ENCODE peak calls at places on chromosomes 13 and 19, in eight cellular contexts. X, Q, G, A, T, K, W and S are unnamed samples. For H3K4me1, the result is how much of the 10 kb centered on the place peaks cover.

GRCh38 chr19:1247747-1248453 is 483 bp upstream of the MIDN start:
- DNase-seq in X (peak), Q (peak), G (peak), A (no peak), T (no peak), K (peak), W (peak), S (peak)

GRCh38 chr19:16200038-16200775 is 2.5 kb downstream of the AP1M1 start:
- DNase-seq in X (no peak), Q (no peak), G (peak), A (no peak), T (no peak), K (no peak), W (no peak), S (no peak)

GRCh38 chr13:32031025-32031814 is at the start of gene FRY:
- DNase-seq in X (peak), Q (peak), G (peak), A (peak), T (peak), K (peak), W (peak), S (peak)

GRCh38 chr13:83878691-83879410 is 3.4 kb downstream of the SLITRK1 start:
- DNase-seq in X (peak), Q (no peak), G (no peak), A (no peak), T (no peak), K (no peak), W (no peak), S (no peak)

GRCh38 chr19:42794751-42795150 is 29.3 kb upstream of the PSG8 start:
- DNase-seq in X (no peak), Q (no peak), G (no peak), A (no peak), T (no peak), K (no peak), W (no peak), S (no peak)

GRCh38 chr19:56927294-56927693 is 86.8 kb upstream of the PEG3 start:
- DNase-seq in X (no peak), Q (no peak), G (no peak), A (no peak), T (no peak), K (no peak), W (no peak), S (no peak)

GRCh38 chr13:76677047-76677446 is 209.2 kb downstream of the KCTD12 start:
- DNase-seq in X (no peak), Q (peak), G (peak), A (no peak), T (no peak), K (peak), W (peak), S (no peak)

GRCh38 chr19:29365836-29366417 is 153.0 kb upstream of the UQCRFS1 start:
- DNase-seq in X (no peak), Q (no peak), G (no peak), A (no peak), T (no peak), K (no peak), W (no peak), S (no peak)

GRCh38 chr19:12656899-12657571 is 9.5 kb downstream of the MAN2B1 start:
- DNase-seq in X (no peak), Q (no peak), G (no peak), A (no peak), T (no peak), K (no peak), W (no peak), S (no peak)
- H3K4me3 ChIP-seq in X (no peak), Q (no peak), G (no peak), A (no peak), T (no peak), K (no peak), W (no peak), S (no peak)

DNA sequence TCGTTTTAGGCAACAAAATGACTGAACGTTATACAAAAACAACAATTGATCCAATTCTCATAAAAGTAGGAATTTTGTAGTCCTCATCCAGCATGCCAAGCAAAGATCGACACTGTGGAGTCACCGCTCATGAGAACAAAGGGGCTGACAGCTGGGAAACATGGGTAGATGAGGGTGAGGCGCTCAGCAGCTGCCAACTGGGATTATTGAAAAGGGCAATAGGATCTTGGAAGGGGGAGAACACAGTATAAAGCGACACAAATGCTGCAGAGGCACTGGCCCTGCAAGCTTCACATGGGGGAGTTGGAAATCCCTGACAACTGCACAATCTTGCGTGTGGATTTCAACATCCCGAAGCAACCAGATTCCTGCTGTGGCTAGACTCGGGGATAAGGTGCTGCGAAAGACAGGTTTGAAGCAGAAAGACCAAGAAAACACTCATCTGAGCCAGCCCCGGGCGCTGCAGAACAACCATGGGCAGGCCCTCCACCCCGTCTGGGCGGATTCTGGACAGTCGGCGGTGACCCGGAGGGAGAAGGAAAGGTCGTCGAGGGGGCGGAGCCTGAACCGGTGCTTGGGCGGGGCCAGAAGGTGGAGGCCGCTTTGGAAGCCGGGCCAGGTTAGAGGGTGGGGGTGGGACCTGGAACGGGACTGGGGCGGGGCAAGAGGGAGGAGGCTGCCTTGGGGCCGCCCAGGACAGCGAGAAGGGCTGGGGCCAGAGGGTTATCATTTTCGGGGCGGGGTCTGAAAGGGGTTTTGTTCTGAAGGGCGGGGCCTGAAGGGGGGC is 5.2 kb upstream of the ZNF765 start:
- DNase-seq in X (no peak), Q (no peak), G (no peak), A (no peak), T (no peak), K (no peak), W (no peak), S (no peak)
- H3K27ac ChIP-seq in X (no peak), Q (no peak), G (no peak), A (no peak), T (no peak), K (no peak), W (no peak), S (no peak)

DNA sequence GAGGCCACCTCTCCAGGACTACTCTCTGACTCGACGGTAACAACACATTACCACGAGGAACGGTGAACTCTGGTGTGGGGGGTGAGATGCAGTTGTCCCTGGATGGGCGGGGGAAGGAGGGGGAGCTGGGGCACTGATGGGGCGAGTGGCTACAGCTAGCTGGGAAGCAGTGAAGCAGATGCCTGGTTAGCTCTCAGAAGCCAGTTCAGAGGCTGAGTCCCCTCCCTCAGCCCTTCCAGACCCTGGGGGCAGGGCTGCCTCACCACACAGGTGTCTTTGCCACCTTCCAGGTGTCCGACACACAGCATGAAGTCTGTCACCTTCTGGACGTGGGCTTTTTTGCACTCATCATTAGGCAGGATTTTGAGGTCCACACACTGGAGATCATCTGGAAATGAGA is 4.0 kb downstream of the KLK1 start:
- DNase-seq in X (no peak), Q (no peak), G (no peak), A (no peak), T (no peak), K (no peak), W (no peak), S (no peak)
- H3K4me1 ChIP-seq in X (under half), Q (under half), G (under half), A (under half), T (under half), K (under half), W (under half), S (under half)

GRCh38 chr19:11434703-11435056 is 241 bp downstream of the ODAD3 start:
- DNase-seq in X (no peak), Q (no peak), G (no peak), A (no peak), T (no peak), K (no peak), W (no peak), S (no peak)
- H3K4me3 ChIP-seq in X (peak), Q (no peak), G (peak), A (peak), T (peak), K (peak), W (peak), S (peak)

DNA sequence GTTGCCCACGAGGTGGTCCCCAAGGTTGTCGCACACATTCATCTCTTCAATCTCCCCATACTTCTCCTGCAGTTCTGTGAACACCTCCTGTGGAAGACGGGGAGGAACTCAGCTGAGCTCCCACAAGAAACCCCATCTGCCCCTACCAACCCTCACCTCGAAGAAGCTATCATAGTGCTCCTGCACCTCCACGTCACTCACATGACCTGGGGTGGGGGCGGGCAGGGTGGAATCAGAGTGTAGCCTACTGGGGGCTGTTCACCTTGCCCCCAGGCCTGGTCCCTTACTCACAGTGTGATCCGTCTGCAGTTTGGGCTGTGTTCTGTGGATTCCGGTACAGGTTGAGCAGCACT is 907 bp downstream of the U2AF1L4 start:
- DNase-seq in X (no peak), Q (no peak), G (no peak), A (no peak), T (no peak), K (no peak), W (no peak), S (no peak)
- H3K27ac ChIP-seq in X (no peak), Q (peak), G (peak), A (peak), T (peak), K (peak), W (peak), S (peak)

GRCh38 chr13:113901642-113902041 is 37.8 kb upstream of the GAS6 start:
- DNase-seq in X (no peak), Q (no peak), G (no peak), A (no peak), T (no peak), K (peak), W (no peak), S (no peak)
- H3K4me1 ChIP-seq in X (under half), Q (under half), G (under half), A (under half), T (under half), K (under half), W (under half), S (under half)

GRCh38 chr19:7292352-7292949 is 1.8 kb downstream of the INSR start:
- DNase-seq in X (no peak), Q (no peak), G (no peak), A (no peak), T (no peak), K (no peak), W (no peak), S (no peak)
- H3K4me3 ChIP-seq in X (peak), Q (no peak), G (peak), A (peak), T (peak), K (peak), W (peak), S (no peak)

DNA sequence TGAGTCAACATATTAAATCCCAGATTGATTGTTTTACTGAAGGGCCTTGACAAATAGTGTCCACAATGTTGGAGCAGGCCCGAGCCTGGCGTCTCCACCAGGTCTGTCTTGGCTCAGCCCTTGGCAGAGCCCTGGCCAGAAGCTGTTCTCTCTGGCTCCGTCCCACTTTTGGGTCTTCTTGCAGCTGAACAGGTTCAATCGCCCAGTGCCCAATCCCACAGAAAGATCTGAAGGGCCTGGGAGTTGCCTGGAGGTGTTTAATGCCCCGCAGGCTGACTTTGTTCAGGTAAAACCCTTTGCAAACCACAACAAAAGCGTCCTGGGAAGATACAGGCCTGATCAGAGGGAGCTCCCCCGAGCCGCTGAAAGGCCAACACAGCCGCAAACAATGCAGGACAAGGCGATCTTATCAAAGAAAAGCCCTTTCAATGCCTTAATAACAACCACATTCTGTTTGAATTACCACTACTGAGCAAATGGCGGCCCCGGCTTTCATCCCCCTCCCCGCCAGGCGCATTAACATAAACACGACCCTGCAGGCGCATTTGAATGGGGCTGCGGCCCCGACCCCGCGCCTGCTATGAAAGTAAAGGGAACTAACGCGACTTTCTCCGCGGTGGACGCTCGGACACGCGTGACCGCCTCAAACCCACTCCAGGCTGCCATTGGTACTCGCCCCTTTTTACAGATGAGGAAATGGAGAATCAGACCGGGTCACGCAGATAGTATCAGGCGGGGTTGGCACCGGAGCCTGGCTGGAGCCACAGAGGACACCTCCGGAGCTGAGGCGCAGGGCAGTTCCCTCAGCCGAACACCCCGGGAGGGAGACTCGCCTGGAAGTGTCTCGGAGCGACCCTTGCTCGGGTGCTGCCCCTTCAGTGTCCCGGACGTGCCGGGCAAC is 3.1 kb downstream of the CDX2 start:
- DNase-seq in X (no peak), Q (no peak), G (no peak), A (no peak), T (no peak), K (peak), W (no peak), S (no peak)
- H3K27ac ChIP-seq in X (no peak), Q (no peak), G (no peak), A (no peak), T (no peak), K (peak), W (no peak), S (no peak)

DNA sequence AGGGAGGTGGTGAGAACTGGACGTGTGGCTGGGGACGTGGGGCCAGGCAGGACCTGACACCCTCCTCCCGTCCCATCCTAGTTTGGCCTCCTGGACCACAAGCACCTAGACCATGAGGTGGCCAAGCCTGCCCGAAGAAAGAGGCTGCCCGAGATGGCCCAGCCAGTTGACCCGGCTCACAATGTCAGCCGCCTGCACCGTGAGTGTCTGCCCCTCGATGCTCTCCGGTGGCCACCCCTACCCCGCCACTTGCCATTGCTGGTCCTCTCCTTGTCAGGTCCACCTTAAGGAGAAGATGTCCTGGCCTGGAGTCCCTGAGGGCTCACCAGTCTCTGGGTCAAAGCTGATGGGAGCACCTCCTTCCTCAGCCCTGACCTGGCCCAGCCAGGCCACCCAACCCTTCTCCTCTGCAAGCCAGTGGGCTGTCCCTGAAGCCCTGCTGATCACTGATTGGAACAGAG is 2.2 kb downstream of the ANGPTL4 start:
- DNase-seq in X (no peak), Q (no peak), G (no peak), A (no peak), T (no peak), K (no peak), W (no peak), S (no peak)
- H3K4me1 ChIP-seq in X (half or more), Q (under half), G (under half), A (under half), T (under half), K (under half), W (half or more), S (under half)

GRCh38 chr13:73065665-73066350 is 7.0 kb downstream of the KLF5 start:
- DNase-seq in X (no peak), Q (no peak), G (no peak), A (no peak), T (no peak), K (peak), W (no peak), S (no peak)

GRCh38 chr13:73061478-73062275 is 2.9 kb downstream of the KLF5 start:
- DNase-seq in X (peak), Q (no peak), G (no peak), A (no peak), T (no peak), K (peak), W (no peak), S (no peak)

GRCh38 chr13:73062368-73062767 is 3.6 kb downstream of the KLF5 start:
- DNase-seq in X (no peak), Q (no peak), G (no peak), A (no peak), T (no peak), K (no peak), W (no peak), S (no peak)

GRCh38 chr13:73064991-73065390 is 6.2 kb downstream of the KLF5 start:
- DNase-seq in X (no peak), Q (no peak), G (no peak), A (no peak), T (no peak), K (no peak), W (no peak), S (no peak)

DNA sequence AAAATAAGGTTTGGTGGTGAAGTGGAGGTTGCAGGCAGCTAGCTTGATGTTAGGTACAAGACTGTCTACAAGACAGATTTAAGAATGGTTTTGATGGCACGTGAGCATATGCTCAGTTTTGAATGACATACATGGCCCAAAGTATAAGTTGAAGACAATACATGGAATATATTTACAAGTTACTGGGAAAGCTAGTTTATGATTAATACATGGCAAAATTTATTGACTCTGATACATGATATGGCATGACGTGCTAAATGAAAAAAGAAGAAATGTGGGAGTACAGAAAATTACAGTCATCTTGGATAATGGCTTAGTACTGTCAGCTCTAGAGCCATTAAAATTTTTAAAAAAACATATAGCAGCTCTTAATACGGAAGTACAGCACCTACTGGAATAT is 4.4 kb downstream of the KLF5 start:
- DNase-seq in X (no peak), Q (no peak), G (no peak), A (no peak), T (no peak), K (no peak), W (no peak), S (no peak)
- H3K4me3 ChIP-seq in X (peak), Q (no peak), G (no peak), A (no peak), T (no peak), K (peak), W (no peak), S (no peak)